ENCODE peak calls at places on chromosome 1, in seven cellular contexts. T is NCI-H1092 treated with DMSO at 0.1 percent for 48 hours; K is MCF 10A; O is GM04503; F is epithelial cell of esophagus; L is stimulated activated CD8-positive, alpha-beta memory T cell treated with anti-CD3 and anti-CD28 coated beads, Interleukin-15, amount 100 ng/mL, for 24 hours; I is ACHN. B is an unnamed sample.

GRCh38 chr1:93448292-93448982 is 519 bp downstream of the FNBP1L start:
- DNase-seq in L (no peak), T (peak; percentile 68), F (peak; percentile 25), O (no peak), I (peak; percentile 49), K (peak; percentile 42), B (peak; percentile 78)

GRCh38 chr1:23422313-23422877 is 2.2 kb downstream of the TCEA3 start:
- DNase-seq in F (peak; percentile 52), K (no peak), I (no peak), O (peak; percentile 44), T (peak; percentile 91), L (no peak), B (peak; percentile 59)

GRCh38 chr1:34597877-34598514 is 156.9 kb upstream of the GJB5 start:
- DNase-seq in L (peak; percentile 29), K (peak; percentile 70), I (peak; percentile 47), T (peak; percentile 89), O (peak; percentile 3), F (peak; percentile 57), B (peak; percentile 73)

GRCh38 chr1:36864182-36865079 is 169.9 kb downstream of the GRIK3 start:
- DNase-seq in T (peak; percentile 44), L (peak; percentile 6), F (no peak), I (peak; percentile 4), O (no peak), K (no peak), B (peak; percentile 17)

GRCh38 chr1:35807614-35808375 is at the start of gene AGO4:
- DNase-seq in O (peak; percentile 26), F (peak; percentile 20), T (peak; percentile 59), K (peak; percentile 32), I (peak; percentile 40), L (no peak), B (peak; percentile 49)

GRCh38 chr1:8083739-8084484 is 57.8 kb upstream of the ERRFI1 start:
- DNase-seq in K (no peak), T (no peak), O (no peak), F (peak; percentile 39), L (no peak), I (no peak), B (no peak)

GRCh38 chr1:193569696-193570269 is 383.4 kb upstream of the B3GALT2 start:
- DNase-seq in K (no peak), O (peak; percentile 17), L (no peak), F (peak; percentile 7), I (peak; percentile 73), T (no peak), B (no peak)

GRCh38 chr1:150256193-150256548 is 1.4 kb upstream of the CA14 start:
- DNase-seq in K (no peak), O (no peak), F (no peak), L (no peak), T (peak; percentile 67), I (no peak), B (peak; percentile 58)

GRCh38 chr1:151820940-151821339 is 10.7 kb downstream of the RORC start:
- DNase-seq in I (no peak), O (no peak), T (peak; percentile 71), K (peak; percentile 71), L (no peak), F (no peak), B (no peak)

GRCh38 chr1:3463891-3464648 is 9.6 kb downstream of the ARHGEF16 start:
- DNase-seq in I (no peak), T (no peak), F (no peak), K (no peak), O (no peak), L (no peak), B (no peak)

GRCh38 chr1:154752273-154753030 is 117.6 kb downstream of the KCNN3 start:
- DNase-seq in K (peak; percentile 18), F (no peak), O (no peak), I (no peak), T (no peak), L (no peak), B (peak; percentile 15)

GRCh38 chr1:11151854-11152612 is 37.1 kb upstream of the ANGPTL7 start:
- DNase-seq in T (peak; percentile 54), K (no peak), F (no peak), I (no peak), O (no peak), L (no peak), B (no peak)

GRCh38 chr1:39478536-39478935 is 12.9 kb upstream of the BMP8A start:
- DNase-seq in F (no peak), I (no peak), K (no peak), L (no peak), T (no peak), O (peak; percentile 17), B (no peak)

GRCh38 chr1:172431721-172432192 is 11.3 kb downstream of the C1orf105 start:
- DNase-seq in K (peak; percentile 79), I (no peak), O (no peak), L (no peak), F (peak; percentile 94), T (no peak), B (no peak)

GRCh38 chr1:72516264-72516663 is 233.9 kb upstream of the NEGR1 start:
- DNase-seq in F (no peak), T (no peak), K (no peak), I (no peak), O (no peak), L (no peak), B (no peak)

GRCh38 chr1:208387908-208388756 is 143.9 kb upstream of the PLXNA2 start:
- DNase-seq in T (peak; percentile 17), O (no peak), L (no peak), K (no peak), I (no peak), F (no peak), B (peak; percentile 2)

GRCh38 chr1:226248091-226248490 is 24.6 kb downstream of the MIXL1 start:
- DNase-seq in I (no peak), K (peak; percentile 33), T (no peak), L (no peak), F (no peak), O (peak; percentile 23), B (no peak)

GRCh38 chr1:153393926-153394325 is 3.1 kb upstream of the S100A8 start:
- DNase-seq in T (no peak), F (peak; percentile 51), K (peak; percentile 95), I (no peak), O (no peak), L (no peak), B (no peak)

GRCh38 chr1:78367700-78368099 is 123.1 kb upstream of the PTGFR start:
- DNase-seq in F (no peak), T (no peak), O (no peak), L (no peak), K (no peak), I (no peak), B (no peak)

GRCh38 chr1:181255270-181255929 is 166.9 kb downstream of the IER5 start:
- DNase-seq in L (no peak), F (peak; percentile 89), T (no peak), I (peak; percentile 93), O (peak; percentile 99), K (peak; percentile 100), B (peak; percentile 10)

GRCh38 chr1:9282436-9282955 is 10.2 kb upstream of the SPSB1 start:
- DNase-seq in I (no peak), O (no peak), L (no peak), K (no peak), F (no peak), T (no peak), B (no peak)

GRCh38 chr1:10733474-10733873 is 63.0 kb downstream of the CASZ1 start:
- DNase-seq in I (no peak), T (no peak), F (no peak), O (no peak), K (no peak), L (no peak), B (no peak)

GRCh38 chr1:222081859-222082258 is 340.0 kb upstream of the DUSP10 start:
- DNase-seq in L (no peak), K (no peak), O (no peak), F (peak; percentile 34), T (no peak), I (no peak), B (no peak)

GRCh38 chr1:174682419-174683008 is 234.8 kb downstream of the GPR52 start:
- DNase-seq in I (no peak), K (no peak), T (no peak), F (no peak), O (no peak), L (no peak), B (no peak)

GRCh38 chr1:247535402-247535801 is 838 bp downstream of the OR2C3 start:
- DNase-seq in I (no peak), F (no peak), T (no peak), K (no peak), O (no peak), L (no peak), B (no peak)

GRCh38 chr1:246506440-246506784 is 667 bp downstream of the SMYD3 start:
- DNase-seq in T (no peak), I (no peak), L (no peak), F (no peak), K (no peak), O (no peak), B (no peak)

B was measured in A673.